ENCODE peak calls at places on chromosomes 11 and 22, in ten cellular contexts. I, W, H, G, O, Z, U, A, C and V are unnamed samples.
A peak's percentile ranks its signal among the peaks of the same experiment; 100 is the strongest.

GRCh38 chr11:133509924-133510697 is 22.2 kb downstream of the OPCML start:
- DNase-seq in A (no peak), W (no peak), H (no peak), C (no peak), Z (no peak), G (no peak), U (no peak), I (no peak), O (no peak), V (no peak)

GRCh38 chr11:44561275-44561781 is 4.1 kb upstream of the CD82 start:
- DNase-seq in C (no peak), O (no peak), H (no peak), I (no peak), U (peak; percentile 49), G (no peak), Z (no peak), A (no peak), W (peak; percentile 39), V (no peak)

GRCh38 chr11:121143921-121144320 is 42.9 kb downstream of the TECTA start:
- DNase-seq in O (no peak), I (no peak), C (no peak), A (no peak), W (no peak), G (no peak), H (no peak), Z (no peak), U (no peak), V (no peak)

GRCh38 chr11:103878646-103879045 is 157.8 kb upstream of the DDI1 start:
- DNase-seq in Z (no peak), U (no peak), W (no peak), G (no peak), H (no peak), A (no peak), C (no peak), O (no peak), I (no peak), V (no peak)

GRCh38 chr11:67262731-67263675 is 3.3 kb upstream of the GRK2 start:
- DNase-seq in C (peak; percentile 76), H (peak; percentile 98), W (peak; percentile 77), U (peak; percentile 88), A (peak; percentile 87), G (peak; percentile 82), I (peak; percentile 75), O (peak; percentile 84), Z (no peak), V (peak; percentile 83)

GRCh38 chr22:42805016-42805997 is 51.8 kb downstream of the ARFGAP3 start:
- DNase-seq in H (no peak), C (no peak), G (no peak), O (no peak), A (no peak), W (no peak), Z (no peak), I (no peak), U (no peak), V (no peak)

GRCh38 chr22:35580351-35581022 is 36.6 kb downstream of the MB start:
- DNase-seq in I (no peak), A (no peak), G (no peak), Z (no peak), C (no peak), H (no peak), U (no peak), W (no peak), O (no peak), V (no peak)

GRCh38 chr11:102157219-102157618 is 47.0 kb downstream of the YAP1 start:
- DNase-seq in G (peak; percentile 97), W (peak; percentile 82), C (no peak), I (no peak), H (no peak), Z (no peak), U (peak; percentile 80), O (peak; percentile 96), A (no peak), V (no peak)

GRCh38 chr11:118703563-118704106 is 24.2 kb upstream of the TREH start:
- DNase-seq in O (no peak), C (no peak), G (no peak), W (no peak), A (no peak), I (no peak), H (no peak), Z (no peak), U (no peak), V (no peak)

GRCh38 chr11:78318733-78319132 is 98.9 kb downstream of the GAB2 start:
- DNase-seq in C (no peak), Z (no peak), I (no peak), A (no peak), G (no peak), W (no peak), U (peak; percentile 71), H (no peak), O (no peak), V (peak; percentile 20)

GRCh38 chr11:87176044-87176443 is 138.3 kb downstream of the TMEM135 start:
- DNase-seq in A (no peak), C (no peak), Z (no peak), G (no peak), U (peak; percentile 47), I (no peak), O (no peak), H (no peak), W (peak; percentile 29), V (no peak)

DNA sequence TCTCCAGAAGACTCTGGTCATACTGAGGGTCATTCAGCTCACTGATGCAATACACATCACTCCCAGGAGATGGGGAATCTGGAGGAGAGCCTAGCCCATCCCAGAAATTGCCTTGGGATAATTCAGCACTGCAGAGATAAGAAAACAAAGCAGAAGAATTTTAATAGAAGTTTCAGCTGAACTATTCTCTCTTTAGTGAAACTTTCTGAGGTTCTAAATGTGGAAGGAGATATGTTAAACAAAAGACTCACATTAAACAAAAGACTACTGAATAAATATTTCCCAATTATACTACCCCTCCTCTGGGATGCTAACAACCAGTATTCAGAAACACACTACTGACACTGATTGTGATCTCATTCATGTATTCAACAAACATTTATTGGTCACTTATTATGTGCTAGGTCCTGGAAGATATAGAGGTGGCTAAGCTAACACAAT is 47.8 kb downstream of the C2CD3 start:
- DNase-seq in O (peak; percentile 43), H (peak; percentile 29), A (no peak), U (no peak), W (peak; percentile 37), C (no peak), I (no peak), G (peak; percentile 44), Z (no peak), V (no peak)
- TF ChIP-seq CTCF in O (no peak), H (no peak), A (no peak), U (no peak), W (no peak), C (no peak), I (peak; percentile 22), G (peak; percentile 20), Z (peak; percentile 15), V (no peak)

GRCh38 chr11:41246399-41246745 is 213.1 kb downstream of the LRRC4C start:
- DNase-seq in G (no peak), O (no peak), I (no peak), A (no peak), U (no peak), H (no peak), W (no peak), Z (no peak), C (no peak), V (no peak)

GRCh38 chr11:41250408-41250807 is 209.0 kb downstream of the LRRC4C start:
- DNase-seq in A (no peak), W (no peak), U (no peak), Z (no peak), O (no peak), I (no peak), C (no peak), G (no peak), H (no peak), V (no peak)

GRCh38 chr11:41245704-41246398 is 213.6 kb downstream of the LRRC4C start:
- DNase-seq in Z (no peak), A (no peak), U (no peak), O (no peak), H (no peak), W (no peak), C (no peak), I (no peak), G (no peak), V (no peak)

DNA sequence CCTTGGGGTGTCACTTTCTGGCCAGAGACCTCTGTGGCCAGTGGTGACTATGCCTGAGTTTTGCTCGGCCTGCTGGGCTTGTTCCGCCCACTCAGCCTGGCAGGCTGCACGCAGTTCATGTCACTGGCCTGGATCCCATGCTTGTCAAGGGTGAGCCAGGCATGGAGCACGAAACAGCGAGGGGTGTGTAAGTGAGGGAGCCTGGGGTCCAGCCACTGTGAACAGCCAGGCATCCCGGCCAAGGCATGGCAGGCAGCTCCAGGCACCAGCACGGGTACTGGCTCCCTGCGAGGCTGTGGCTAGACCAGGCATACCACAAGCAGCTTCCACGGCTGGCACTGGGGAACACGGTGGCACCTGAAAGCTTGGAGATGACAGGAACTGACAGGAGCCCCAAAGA is 214.3 kb downstream of the LRRC4C start:
- DNase-seq in W (peak; percentile 3), C (no peak), I (no peak), A (no peak), O (no peak), U (no peak), H (no peak), Z (no peak), G (no peak), V (no peak)
- TF ChIP-seq CTCF in W (no peak), C (no peak), I (no peak), A (no peak), O (no peak), U (no peak), H (no peak), Z (no peak), G (no peak), V (no peak)

DNA sequence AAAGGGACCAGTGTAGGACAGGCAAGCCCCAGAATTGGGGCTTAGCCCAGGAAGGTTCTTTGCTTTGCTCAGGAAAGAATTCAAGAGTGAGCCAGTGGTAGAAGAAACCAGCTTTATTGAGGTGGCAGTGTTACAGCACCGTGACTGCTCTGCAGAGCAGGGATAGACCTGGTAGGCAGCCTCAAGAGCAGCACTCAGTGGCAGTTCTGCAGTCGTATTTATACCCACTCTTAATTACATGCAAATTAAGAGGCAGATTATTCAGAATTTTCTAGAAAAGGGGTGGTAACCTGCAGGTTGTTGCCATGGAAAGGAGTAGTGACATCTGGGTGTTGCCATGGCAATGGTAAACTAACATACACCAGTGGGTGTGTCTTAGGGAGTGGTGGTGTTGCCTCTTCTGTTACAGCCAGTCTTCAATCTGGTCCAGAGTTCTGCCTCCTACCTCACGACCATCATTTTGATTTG is 84.8 kb upstream of the RAB1B start:
- DNase-seq in I (peak; percentile 17), C (no peak), G (no peak), A (no peak), O (peak; percentile 26), Z (no peak), H (no peak), W (no peak), U (no peak), V (no peak)
- TF ChIP-seq CTCF in I (no peak), C (no peak), G (no peak), A (no peak), O (no peak), Z (no peak), H (no peak), W (no peak), U (no peak), V (no peak)

DNA sequence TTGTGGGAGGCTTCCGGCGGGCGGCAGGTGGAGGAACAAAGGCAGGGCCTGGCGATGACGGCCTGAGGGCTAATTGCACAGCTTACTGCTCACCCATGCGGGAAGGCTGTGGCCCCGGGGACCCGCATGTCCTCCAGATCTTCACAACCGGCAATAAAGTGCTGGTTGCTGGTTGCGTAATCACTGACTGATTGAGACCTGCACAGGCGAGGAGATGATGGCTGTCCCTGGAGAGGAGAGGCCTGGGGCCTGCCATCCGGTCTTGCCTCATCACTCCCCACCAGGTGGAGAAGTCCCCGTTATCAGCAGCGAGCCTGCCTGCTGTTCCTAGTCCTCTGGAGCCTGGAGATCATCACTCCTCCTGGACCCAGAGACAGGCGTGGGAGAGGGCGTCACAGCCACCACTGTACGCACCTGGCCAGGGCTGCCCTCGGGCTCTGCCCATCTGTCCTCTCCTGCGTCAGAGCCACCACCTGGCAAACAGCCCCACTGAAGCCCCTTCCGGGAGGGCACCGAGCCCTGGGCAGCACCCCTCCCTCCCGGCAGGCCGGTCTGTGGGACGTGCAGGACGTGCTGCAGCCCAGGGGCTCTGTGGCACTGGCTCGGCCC is 18.7 kb downstream of the H19 start:
- DNase-seq in G (no peak), H (no peak), Z (no peak), C (no peak), U (no peak), I (no peak), A (no peak), O (no peak), W (no peak), V (no peak)
- TF ChIP-seq CTCF in G (no peak), H (no peak), Z (no peak), C (no peak), U (no peak), I (no peak), A (no peak), O (no peak), W (no peak), V (no peak)